ENCODE peak calls at places on chromosomes 11 and 22, in nine cellular contexts. Z is fibroblast of lung; F is heart left ventricle; W is upper lobe of left lung; K is PC-9; B is endodermal cell; Q is CD4-positive, alpha-beta T cell; O is thoracic aorta; R is adipocyte. A is an unnamed sample. For H3K9me3, the result is how much of the 10 kb centered on the place peaks cover.

GRCh38 chr11:46649180-46649738 is 31.9 kb downstream of the ATG13 start:
- DNase-seq in Z (peak), F (peak), W (no peak), K (no peak), B (no peak), Q (no peak), O (peak), R (peak), A (no peak)

GRCh38 chr11:112548641-112549040 is 288.0 kb upstream of the PLET1 start:
- DNase-seq in Z (no peak), F (no peak), W (no peak), K (no peak), B (no peak), Q (no peak), O (no peak), R (no peak), A (no peak)

GRCh38 chr22:46390652-46391301 is 55.3 kb downstream of the TRMU start:
- DNase-seq in Z (peak), F (peak), W (no peak), K (peak), B (peak), Q (no peak), O (no peak), R (peak), A (no peak)

GRCh38 chr11:615453-616319 is at the start of gene IRF7:
- DNase-seq in Z (peak), F (peak), W (peak), K (peak), B (peak), Q (peak), O (peak), R (peak), A (peak)

GRCh38 chr11:85694385-85694980 is 8.5 kb upstream of the CCDC89 start:
- DNase-seq in Z (peak), F (no peak), W (no peak), K (peak), B (no peak), Q (no peak), O (no peak), R (peak), A (no peak)

GRCh38 chr22:20238567-20239062 is 29.5 kb downstream of the RTN4R start:
- DNase-seq in Z (no peak), F (peak), W (peak), K (no peak), B (peak), Q (peak), O (no peak), R (peak), A (no peak)

GRCh38 chr11:75775056-75775455 is 6.5 kb downstream of the DGAT2 start:
- DNase-seq in Z (no peak), F (no peak), W (no peak), K (no peak), B (peak), Q (no peak), O (no peak), R (no peak), A (no peak)

GRCh38 chr11:45949992-45950407 is 27.5 kb downstream of the LARGE2 start:
- DNase-seq in Z (peak), F (no peak), W (no peak), K (no peak), B (no peak), Q (no peak), O (no peak), R (no peak), A (no peak)

GRCh38 chr11:108558222-108558621 is 35.3 kb downstream of the EXPH5 start:
- DNase-seq in Z (no peak), F (no peak), W (no peak), K (no peak), B (no peak), Q (no peak), O (no peak), R (peak), A (no peak)

GRCh38 chr22:20219667-20220628 is 48.2 kb downstream of the RTN4R start:
- DNase-seq in Z (no peak), F (no peak), W (peak), K (no peak), B (peak), Q (no peak), O (no peak), R (no peak), A (no peak)

DNA sequence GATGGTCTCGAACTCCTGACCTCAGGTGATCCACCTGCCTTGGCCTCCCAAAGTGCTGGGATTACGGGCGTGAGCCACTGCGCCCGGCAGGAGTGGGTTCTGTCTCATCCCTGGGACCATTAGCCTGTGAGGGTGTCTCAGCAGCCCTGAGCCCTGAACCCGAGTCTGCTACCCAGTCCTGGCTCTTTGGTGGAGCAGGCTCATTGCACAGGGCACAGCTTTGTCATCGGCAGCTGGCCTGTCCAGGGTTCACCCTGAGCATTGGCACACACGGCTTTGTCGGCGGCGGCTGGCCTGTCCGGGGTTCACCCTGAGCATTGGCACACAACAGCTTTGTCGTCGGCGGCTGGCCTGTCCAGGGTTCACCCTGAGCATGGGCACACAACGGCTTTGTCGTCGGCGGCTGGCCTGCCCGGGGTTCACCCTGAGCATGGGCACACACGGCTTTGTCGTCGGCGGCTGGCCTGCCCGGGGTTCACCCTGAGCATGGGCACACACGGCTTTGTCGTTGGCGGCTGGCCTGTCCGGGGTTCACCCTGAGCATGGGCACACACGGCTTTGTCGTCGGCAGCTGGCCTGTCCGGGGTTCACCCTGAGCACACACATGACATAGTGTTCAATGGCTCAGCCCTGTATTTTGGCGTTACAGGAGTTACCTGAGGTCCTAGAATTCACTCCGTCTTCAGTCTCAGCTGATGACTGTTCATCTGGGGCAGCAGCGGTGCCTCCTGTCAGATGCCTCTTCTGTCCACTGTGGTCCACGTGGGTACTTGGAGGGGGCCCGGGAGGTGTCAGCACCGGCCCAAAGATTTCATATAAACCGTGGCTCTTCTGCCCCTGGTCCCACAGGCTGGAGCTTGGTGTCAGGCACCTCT is 1082.5 kb downstream of the BRD1 start:
- DNase-seq in Z (no peak), F (no peak), W (peak), K (no peak), B (no peak), Q (no peak), O (no peak), R (no peak), A (no peak)
- H3K9me3 ChIP-seq in Z (under half), F (under half), W (under half), K (under half), B (under half), Q (under half), O (under half), R (under half), A (under half)

DNA sequence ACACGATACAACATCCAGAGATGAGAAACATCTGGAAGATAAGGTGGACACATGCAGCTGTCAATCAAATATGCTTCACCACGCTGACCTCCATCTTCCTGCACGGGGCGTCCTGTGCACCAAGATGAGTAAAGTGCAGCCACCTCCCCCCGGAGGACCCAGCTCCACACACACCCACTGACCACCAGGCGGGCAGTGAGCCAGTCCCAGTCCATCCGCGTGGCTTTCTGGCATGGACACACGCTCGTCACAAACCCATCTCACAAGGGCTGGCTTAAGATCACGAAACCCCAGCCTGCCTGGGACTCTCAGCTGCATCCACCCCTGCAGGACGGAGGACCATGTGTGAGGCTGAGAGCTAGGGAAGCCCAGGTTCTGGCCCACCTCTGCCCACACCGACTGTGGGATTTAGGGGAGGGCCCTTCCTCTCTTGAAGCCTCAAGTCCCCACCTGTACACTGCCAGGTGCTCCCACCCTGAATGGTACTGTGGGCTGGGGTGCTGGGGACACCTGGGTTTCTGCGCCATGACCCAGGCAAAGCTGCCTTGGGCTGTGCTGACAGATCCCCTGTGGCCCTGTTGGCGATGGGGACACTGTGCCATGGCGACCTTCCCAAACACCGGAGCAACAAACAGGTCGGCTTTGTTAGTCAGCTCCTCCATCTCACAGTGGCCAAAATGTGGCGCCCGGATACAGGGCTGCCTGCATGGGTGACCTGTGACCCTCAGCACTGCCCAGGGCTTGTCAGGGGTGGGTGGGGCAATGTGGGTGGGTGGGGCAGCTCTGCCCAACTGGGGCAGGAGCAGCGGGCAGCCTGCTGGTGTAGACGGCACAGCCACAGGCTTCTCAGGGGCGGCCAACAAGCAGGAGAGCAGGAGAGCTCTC is 629.0 kb downstream of the TBC1D22A start:
- DNase-seq in Z (no peak), F (peak), W (no peak), K (no peak), B (no peak), Q (no peak), O (no peak), R (no peak), A (no peak)
- H3K9me3 ChIP-seq in Z (under half), F (under half), W (under half), K (under half), B (under half), Q (under half), O (under half), R (under half), A (under half)

DNA sequence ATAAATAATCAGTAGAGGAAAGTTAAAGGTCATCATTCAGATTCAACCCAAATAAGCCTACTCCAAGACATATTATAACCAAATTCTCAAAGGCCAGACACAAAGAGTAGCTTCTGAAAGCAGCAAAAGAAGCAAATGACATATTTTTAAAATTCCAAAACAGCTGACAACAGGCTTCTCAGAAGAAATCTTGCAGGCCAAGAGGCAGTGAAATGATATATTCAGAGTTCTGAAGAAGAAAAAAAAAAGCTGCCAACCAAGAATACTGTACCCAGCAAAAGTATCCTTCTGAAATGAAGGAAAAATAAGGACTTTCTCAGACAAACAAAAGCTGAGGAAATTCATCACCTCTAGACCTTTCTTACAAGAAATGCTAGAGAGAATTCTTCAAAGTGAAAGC is 787.1 kb upstream of the TENM4 start:
- DNase-seq in Z (no peak), F (no peak), W (no peak), K (no peak), B (no peak), Q (no peak), O (no peak), R (no peak), A (no peak)
- H3K9me3 ChIP-seq in Z (under half), F (under half), W (under half), K (under half), B (under half), Q (under half), O (under half), R (under half), A (under half)

GRCh38 chr22:48630444-48630777 is 1197.3 kb downstream of the BRD1 start:
- DNase-seq in Z (no peak), F (no peak), W (no peak), K (no peak), B (no peak), Q (no peak), O (no peak), R (no peak), A (no peak)
- H3K9me3 ChIP-seq in Z (under half), F (under half), W (under half), K (under half), B (under half), Q (under half), O (under half), R (under half), A (under half)

GRCh38 chr22:32940736-32941135 is 117.4 kb downstream of the SYN3 start:
- DNase-seq in Z (no peak), F (no peak), W (no peak), K (no peak), B (no peak), Q (no peak), O (no peak), R (no peak), A (no peak)
- H3K9me3 ChIP-seq in Z (under half), F (under half), W (under half), K (under half), B (under half), Q (under half), O (under half), R (under half), A (under half)

GRCh38 chr11:2644844-2645778 is 54.7 kb downstream of the KCNQ1OT1 start:
- DNase-seq in Z (no peak), F (no peak), W (no peak), K (no peak), B (no peak), Q (no peak), O (no peak), R (no peak), A (no peak)
- H3K9me3 ChIP-seq in Z (under half), F (half or more), W (half or more), K (half or more), B (half or more), Q (half or more), O (half or more), R (half or more), A (under half)

GRCh38 chr22:47553436-47553835 is 791.0 kb downstream of the TBC1D22A start:
- DNase-seq in Z (no peak), F (no peak), W (no peak), K (no peak), B (no peak), Q (no peak), O (no peak), R (no peak), A (no peak)
- H3K9me3 ChIP-seq in Z (under half), F (under half), W (under half), K (under half), B (half or more), Q (under half), O (under half), R (under half), A (under half)

DNA sequence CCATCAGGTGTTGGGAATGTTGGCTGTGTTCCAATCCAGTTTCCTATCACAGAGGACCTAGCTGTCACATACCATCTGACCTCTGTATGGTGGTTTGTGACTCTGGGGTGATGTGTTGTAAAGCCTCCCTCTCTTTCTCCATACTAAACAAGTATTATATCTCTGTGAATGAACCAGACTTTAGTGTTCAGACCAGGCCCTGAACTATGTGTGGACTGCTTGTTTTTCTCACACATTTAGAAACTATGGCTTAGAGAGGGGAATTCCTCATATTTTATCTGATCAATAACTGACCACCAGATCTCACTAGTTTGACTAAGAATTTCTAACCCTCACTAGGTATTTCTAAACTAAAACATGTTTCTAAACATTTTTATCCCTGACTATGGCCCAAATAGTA is 17.5 kb downstream of the NCR3LG1 start:
- DNase-seq in Z (no peak), F (no peak), W (no peak), K (no peak), B (no peak), Q (no peak), O (no peak), R (no peak), A (no peak)
- H3K9me3 ChIP-seq in Z (under half), F (under half), W (half or more), K (under half), B (half or more), Q (under half), O (under half), R (half or more), A (under half)

GRCh38 chr22:48654492-48654891 is 1173.2 kb downstream of the BRD1 start:
- DNase-seq in Z (peak), F (no peak), W (no peak), K (no peak), B (no peak), Q (no peak), O (no peak), R (no peak), A (no peak)
- H3K9me3 ChIP-seq in Z (under half), F (under half), W (under half), K (under half), B (under half), Q (under half), O (under half), R (under half), A (under half)

DNA sequence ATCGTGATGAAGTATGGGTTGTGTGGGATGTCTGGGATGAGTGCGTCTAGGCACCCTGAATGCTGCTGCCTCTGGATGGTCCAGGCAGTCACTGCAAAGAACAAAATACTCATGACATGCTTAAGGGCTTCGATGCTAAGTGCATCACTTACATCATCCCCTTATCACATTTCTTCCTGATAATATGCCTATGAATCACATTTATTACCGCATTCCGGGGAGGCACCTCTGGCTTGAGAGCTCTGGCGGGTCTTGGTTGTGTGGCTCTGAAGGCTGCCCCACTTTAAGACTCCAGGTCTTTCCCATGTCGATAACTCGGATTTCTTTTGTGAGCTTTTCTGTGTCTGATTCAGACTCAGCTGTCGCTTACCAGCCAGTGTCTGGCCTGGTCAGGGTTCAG is 1126.4 kb downstream of the TBC1D22A start:
- DNase-seq in Z (no peak), F (no peak), W (no peak), K (no peak), B (no peak), Q (no peak), O (no peak), R (no peak), A (no peak)
- H3K9me3 ChIP-seq in Z (under half), F (under half), W (under half), K (under half), B (under half), Q (under half), O (under half), R (under half), A (under half)

A was measured in T-helper 17 cell.